ENCODE peak calls at places on chromosome 21, in six cellular contexts. F, P, W, G, L and U are unnamed samples. For H3K36me3 and H3K27me3, the result is how much of the 10 kb centered on the place peaks cover.

GRCh38 chr21:33754493-33754892 is 112.2 kb downstream of the ITSN1 start:
- DNase-seq in F (no peak), P (no peak), L (no peak), G (no peak), W (no peak), U (no peak)

GRCh38 chr21:36747815-36748381 is 49.0 kb downstream of the SIM2 start:
- DNase-seq in F (peak), W (no peak), P (no peak), L (peak), G (no peak), U (no peak)

GRCh38 chr21:32813265-32813903 is 41.8 kb upstream of the PAXBP1 start:
- DNase-seq in F (no peak), W (no peak), L (peak), P (no peak), G (no peak), U (no peak)

GRCh38 chr21:34946385-34947121 is 102.5 kb downstream of the RUNX1 start:
- DNase-seq in G (no peak), L (no peak), P (no peak), F (no peak), W (no peak), U (no peak)

GRCh38 chr21:31426235-31426797 is 82.3 kb upstream of the TIAM1 start:
- DNase-seq in W (no peak), G (no peak), F (peak), L (no peak), P (no peak), U (no peak)

GRCh38 chr21:30257773-30258172 is 25.0 kb downstream of the KRTAP24-1 start:
- DNase-seq in G (no peak), F (no peak), L (peak), W (peak), P (no peak), U (peak)

GRCh38 chr21:35578831-35579470 is 481.4 kb downstream of the SETD4 start:
- DNase-seq in F (peak), P (no peak), G (no peak), L (no peak), W (peak), U (peak)

GRCh38 chr21:39837861-39838359 is 29.3 kb upstream of the PCP4 start:
- DNase-seq in F (no peak), L (no peak), W (no peak), G (no peak), P (no peak), U (no peak)

GRCh38 chr21:16426936-16427335 is 697.2 kb downstream of the USP25 start:
- DNase-seq in L (no peak), P (no peak), F (peak), W (no peak), G (no peak), U (no peak)

GRCh38 chr21:14215971-14216621 is at the start of gene RBM11:
- DNase-seq in F (peak), G (peak), P (peak), L (peak), W (peak), U (peak)

GRCh38 chr21:43712268-43712942 is 6.5 kb upstream of the PDXK start:
- DNase-seq in F (peak), G (no peak), W (peak), P (no peak), L (peak), U (peak)

GRCh38 chr21:42404534-42404933 is 832 bp downstream of the UBASH3A start:
- DNase-seq in P (no peak), L (no peak), W (no peak), G (no peak), F (no peak), U (no peak)

GRCh38 chr21:32523463-32523862 is 61.9 kb downstream of the TCP10L start:
- DNase-seq in G (no peak), F (no peak), W (no peak), P (no peak), L (no peak), U (no peak)

GRCh38 chr21:21000576-21001175 is 2.5 kb downstream of the NCAM2 start:
- DNase-seq in F (no peak), P (no peak), W (no peak), G (no peak), L (no peak), U (no peak)

GRCh38 chr21:21213297-21213696 is 215.1 kb downstream of the NCAM2 start:
- DNase-seq in F (peak), W (no peak), L (no peak), P (no peak), G (no peak), U (no peak)

GRCh38 chr21:29504751-29505321 is 206.1 kb downstream of the BACH1 start:
- DNase-seq in W (peak), G (no peak), L (no peak), F (peak), P (no peak), U (peak)

GRCh38 chr21:25188639-25189038 is 418.6 kb downstream of the MRPL39 start:
- DNase-seq in F (no peak), W (no peak), P (no peak), G (no peak), L (no peak), U (no peak)

GRCh38 chr21:31132574-31133242 is 94.4 kb upstream of the KRTAP19-8 start:
- DNase-seq in L (no peak), F (peak), P (no peak), W (no peak), G (peak), U (no peak)

GRCh38 chr21:17460094-17460493 is 52.7 kb upstream of the CXADR start:
- DNase-seq in F (peak), L (no peak), W (no peak), P (no peak), G (no peak), U (no peak)

GRCh38 chr21:17463441-17463840 is 49.4 kb upstream of the CXADR start:
- DNase-seq in G (no peak), L (no peak), F (peak), W (peak), P (no peak), U (peak)

GRCh38 chr21:17461582-17461981 is 51.3 kb upstream of the CXADR start:
- DNase-seq in W (peak), P (no peak), L (no peak), G (no peak), F (peak), U (peak)

GRCh38 chr21:17462276-17462981 is 50.4 kb upstream of the CXADR start:
- DNase-seq in W (no peak), F (peak), L (no peak), G (no peak), P (no peak), U (peak)

GRCh38 chr21:17461014-17461413 is 51.8 kb upstream of the CXADR start:
- DNase-seq in L (no peak), G (no peak), P (no peak), W (peak), F (peak), U (peak)
- H3K4me3 ChIP-seq in L (no peak), G (no peak), P (no peak), W (no peak), F (no peak), U (no peak)

DNA sequence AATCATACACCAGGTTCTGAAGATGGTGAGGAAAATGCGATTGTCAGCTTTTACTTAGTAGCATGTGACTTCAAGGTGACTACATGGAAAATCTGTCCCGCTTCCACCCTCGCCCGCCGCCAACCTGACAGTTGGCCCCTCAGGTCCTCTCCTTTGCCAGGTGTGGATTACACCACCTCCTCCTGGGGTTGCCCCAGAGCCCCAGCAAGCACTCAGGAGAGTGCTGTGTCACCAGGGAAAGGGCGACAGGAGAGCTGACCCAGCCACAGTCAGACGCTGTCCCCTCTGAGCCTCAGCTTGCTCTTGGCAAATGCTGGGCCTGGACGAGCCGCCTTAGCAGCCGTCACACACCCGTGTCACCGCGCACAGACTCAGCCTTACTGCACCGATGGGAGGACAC is 17.9 kb downstream of the PTTG1IP start:
- DNase-seq in G (no peak), P (no peak), W (no peak), L (no peak), F (no peak), U (no peak)
- H3K36me3 ChIP-seq in G (under half), P (under half), W (under half), L (half or more), F (under half), U (under half)

DNA sequence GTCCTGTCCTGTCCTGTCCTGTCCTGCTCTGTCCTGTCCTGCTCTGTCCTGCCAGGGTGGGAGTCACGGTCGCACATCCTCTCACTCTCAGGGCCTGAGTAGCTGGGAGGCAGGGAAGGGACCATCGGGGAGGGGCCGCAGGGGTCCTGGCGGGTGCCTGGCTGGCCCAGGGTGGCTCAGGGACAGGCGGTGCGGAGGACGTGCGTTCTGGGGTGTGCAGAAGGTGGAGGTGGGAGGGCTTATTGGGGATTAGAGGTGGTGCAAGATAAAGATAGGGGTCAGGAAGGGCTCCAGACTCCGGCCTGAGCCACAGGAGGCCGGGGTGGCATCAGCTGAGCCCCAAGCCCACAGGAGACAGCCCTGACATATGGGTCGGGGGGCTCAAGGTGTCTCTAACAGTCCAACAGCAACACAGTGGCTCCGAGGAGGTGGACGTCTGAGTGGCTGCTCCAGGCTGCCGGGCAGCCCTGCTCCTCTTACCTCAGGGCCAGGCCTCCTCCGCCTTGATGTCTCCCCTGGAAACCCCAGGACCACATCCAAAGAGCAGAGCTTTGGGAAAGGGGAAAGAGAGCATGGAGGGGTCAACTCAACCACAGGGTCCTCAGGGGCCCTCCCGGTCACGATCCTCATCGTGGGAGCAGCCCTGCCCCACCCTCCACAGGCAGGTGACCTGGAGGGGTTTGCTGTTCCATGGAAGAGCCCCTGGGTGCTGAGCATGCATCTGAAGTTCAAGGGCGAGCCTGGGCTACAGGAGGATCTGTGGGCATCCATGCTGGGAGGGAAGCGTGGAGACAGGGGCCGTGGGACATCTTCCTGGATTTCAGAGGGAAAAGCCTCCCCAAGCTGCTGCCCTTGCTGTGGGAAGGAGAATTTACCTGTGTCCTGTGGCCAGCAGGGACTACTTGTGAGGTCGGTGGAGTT is 39.6 kb upstream of the ADARB1 start:
- DNase-seq in G (no peak), P (no peak), W (peak), L (no peak), F (no peak), U (no peak)
- H3K27me3 ChIP-seq in G (under half), P (under half), W (under half), L (under half), F (under half), U (under half)

DNA sequence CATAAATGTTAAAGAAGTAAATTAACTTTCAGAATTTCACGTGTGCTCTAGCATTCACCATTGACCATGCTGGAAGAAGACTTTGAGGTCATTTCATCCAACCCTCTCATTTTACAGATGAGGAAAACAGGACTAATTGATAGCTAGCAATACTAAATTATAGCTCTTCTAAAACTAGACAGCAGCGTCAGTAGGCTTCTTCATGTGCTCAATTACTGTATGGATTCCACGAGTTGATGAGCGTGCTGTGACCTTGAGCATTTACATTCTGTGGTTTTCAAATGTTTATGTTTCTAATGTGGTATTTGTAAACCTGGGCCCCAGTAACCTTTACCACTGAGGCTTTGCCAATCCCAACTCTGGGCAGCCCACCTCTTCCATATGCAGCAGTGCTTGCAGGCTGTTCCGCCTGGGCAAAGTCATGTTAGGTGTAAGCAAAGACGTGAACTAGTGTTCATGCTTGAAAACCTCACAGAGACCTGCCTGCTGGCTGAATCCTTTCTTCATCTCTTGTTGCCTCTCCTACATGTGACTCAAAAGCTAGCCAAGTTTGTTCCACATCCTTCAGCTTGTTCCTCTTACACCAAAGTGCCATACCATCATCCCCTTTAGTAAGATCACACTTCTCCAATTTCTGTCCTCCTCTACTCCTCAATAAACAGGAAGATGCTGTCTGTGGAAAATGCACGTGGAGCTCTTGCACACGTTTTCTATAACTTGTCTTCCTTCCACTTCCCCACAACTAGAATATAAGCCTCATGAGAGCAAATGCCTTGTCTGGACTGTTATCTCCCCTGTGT is 17.2 kb downstream of the KCNJ15 start:
- DNase-seq in W (no peak), P (no peak), F (no peak), L (no peak), G (no peak), U (no peak)
- H3K4me3 ChIP-seq in W (no peak), P (no peak), F (no peak), L (no peak), G (no peak), U (no peak)